ENCODE peak calls at places on chromosomes 5 and 9, in nine cellular contexts. One of them, this sample, is unnamed. For H3K9me3, the result is how much of the 10 kb centered on the place peaks cover.

GRCh38 chr5:79088507-79088906 is 18.9 kb downstream of the BHMT2 start:
- DNase-seq in PC-9: no peak
- DNase-seq in gastrocnemius medialis: no peak
- DNase-seq in naive thymus-derived CD4-positive, alpha-beta T cell: no peak
- DNase-seq in right atrium auricular region: no peak
- DNase-seq in HCT116: no peak
- DNase-seq in SJSA1: no peak
- DNase-seq in fibroblast of lung: no peak
- DNase-seq in cardiac muscle cell: no peak
- DNase-seq in this sample: no peak

GRCh38 chr5:154771383-154771901 is 16.3 kb downstream of the LARP1 start:
- DNase-seq in PC-9: no peak
- DNase-seq in gastrocnemius medialis: no peak
- DNase-seq in naive thymus-derived CD4-positive, alpha-beta T cell: no peak
- DNase-seq in right atrium auricular region: no peak
- DNase-seq in HCT116: no peak
- DNase-seq in SJSA1: no peak
- DNase-seq in fibroblast of lung: peak
- DNase-seq in cardiac muscle cell: peak
- DNase-seq in this sample: peak

GRCh38 chr5:2295476-2295875 is 412.8 kb upstream of the IRX4 start:
- DNase-seq in PC-9: no peak
- DNase-seq in gastrocnemius medialis: no peak
- DNase-seq in naive thymus-derived CD4-positive, alpha-beta T cell: no peak
- DNase-seq in right atrium auricular region: no peak
- DNase-seq in HCT116: no peak
- DNase-seq in SJSA1: no peak
- DNase-seq in fibroblast of lung: no peak
- DNase-seq in cardiac muscle cell: no peak
- DNase-seq in this sample: no peak

GRCh38 chr9:22108581-22109370 is 99.7 kb upstream of the CDKN2B start:
- DNase-seq in PC-9: no peak
- DNase-seq in gastrocnemius medialis: no peak
- DNase-seq in naive thymus-derived CD4-positive, alpha-beta T cell: no peak
- DNase-seq in right atrium auricular region: no peak
- DNase-seq in HCT116: no peak
- DNase-seq in SJSA1: no peak
- DNase-seq in fibroblast of lung: no peak
- DNase-seq in cardiac muscle cell: no peak
- DNase-seq in this sample: no peak

GRCh38 chr5:127442085-127442484 is 75.4 kb upstream of the PRRC1 start:
- DNase-seq in PC-9: no peak
- DNase-seq in gastrocnemius medialis: no peak
- DNase-seq in naive thymus-derived CD4-positive, alpha-beta T cell: no peak
- DNase-seq in right atrium auricular region: no peak
- DNase-seq in HCT116: no peak
- DNase-seq in SJSA1: no peak
- DNase-seq in fibroblast of lung: no peak
- DNase-seq in cardiac muscle cell: peak
- DNase-seq in this sample: no peak

GRCh38 chr5:32089146-32090000 is 84.7 kb downstream of the GOLPH3 start:
- DNase-seq in PC-9: no peak
- DNase-seq in gastrocnemius medialis: no peak
- DNase-seq in naive thymus-derived CD4-positive, alpha-beta T cell: no peak
- DNase-seq in right atrium auricular region: peak
- DNase-seq in HCT116: no peak
- DNase-seq in SJSA1: no peak
- DNase-seq in fibroblast of lung: no peak
- DNase-seq in cardiac muscle cell: no peak
- DNase-seq in this sample: no peak

GRCh38 chr9:38362912-38363588 is 29.5 kb upstream of the ALDH1B1 start:
- DNase-seq in PC-9: peak
- DNase-seq in gastrocnemius medialis: no peak
- DNase-seq in naive thymus-derived CD4-positive, alpha-beta T cell: no peak
- DNase-seq in right atrium auricular region: no peak
- DNase-seq in HCT116: peak
- DNase-seq in SJSA1: peak
- DNase-seq in fibroblast of lung: peak
- DNase-seq in cardiac muscle cell: peak
- DNase-seq in this sample: peak

GRCh38 chr5:75567710-75568109 is 43.5 kb upstream of the ANKDD1B start:
- DNase-seq in PC-9: peak
- DNase-seq in gastrocnemius medialis: no peak
- DNase-seq in naive thymus-derived CD4-positive, alpha-beta T cell: no peak
- DNase-seq in right atrium auricular region: no peak
- DNase-seq in HCT116: peak
- DNase-seq in SJSA1: no peak
- DNase-seq in fibroblast of lung: peak
- DNase-seq in cardiac muscle cell: peak
- DNase-seq in this sample: no peak

GRCh38 chr5:74556631-74557595 is 83.6 kb downstream of the ENC1 start:
- DNase-seq in PC-9: no peak
- DNase-seq in gastrocnemius medialis: no peak
- DNase-seq in naive thymus-derived CD4-positive, alpha-beta T cell: no peak
- DNase-seq in right atrium auricular region: no peak
- DNase-seq in HCT116: no peak
- DNase-seq in SJSA1: no peak
- DNase-seq in fibroblast of lung: no peak
- DNase-seq in cardiac muscle cell: peak
- DNase-seq in this sample: no peak

GRCh38 chr5:6467591-6467990 is 18.9 kb downstream of the UBE2QL1 start:
- DNase-seq in PC-9: no peak
- DNase-seq in gastrocnemius medialis: no peak
- DNase-seq in naive thymus-derived CD4-positive, alpha-beta T cell: no peak
- DNase-seq in right atrium auricular region: no peak
- DNase-seq in HCT116: no peak
- DNase-seq in SJSA1: no peak
- DNase-seq in fibroblast of lung: no peak
- DNase-seq in cardiac muscle cell: no peak
- DNase-seq in this sample: no peak

GRCh38 chr9:75265525-75265972 is 177.2 kb downstream of the OSTF1 start:
- DNase-seq in PC-9: peak
- DNase-seq in gastrocnemius medialis: no peak
- DNase-seq in naive thymus-derived CD4-positive, alpha-beta T cell: peak
- DNase-seq in right atrium auricular region: no peak
- DNase-seq in HCT116: peak
- DNase-seq in SJSA1: peak
- DNase-seq in fibroblast of lung: peak
- DNase-seq in cardiac muscle cell: peak
- DNase-seq in this sample: no peak

GRCh38 chr9:7560669-7561305 is 238.8 kb downstream of the DMAC1 start:
- DNase-seq in PC-9: no peak
- DNase-seq in gastrocnemius medialis: no peak
- DNase-seq in naive thymus-derived CD4-positive, alpha-beta T cell: no peak
- DNase-seq in right atrium auricular region: no peak
- DNase-seq in HCT116: no peak
- DNase-seq in SJSA1: no peak
- DNase-seq in fibroblast of lung: no peak
- DNase-seq in cardiac muscle cell: no peak
- DNase-seq in this sample: no peak
- H3K9me3 ChIP-seq in PC-9: under half
- H3K9me3 ChIP-seq in gastrocnemius medialis: under half
- H3K9me3 ChIP-seq in naive thymus-derived CD4-positive, alpha-beta T cell: under half
- H3K9me3 ChIP-seq in right atrium auricular region: under half
- H3K9me3 ChIP-seq in HCT116: under half
- H3K9me3 ChIP-seq in SJSA1: under half
- H3K9me3 ChIP-seq in fibroblast of lung: under half
- H3K9me3 ChIP-seq in cardiac muscle cell: under half
- H3K9me3 ChIP-seq in this sample: under half

DNA sequence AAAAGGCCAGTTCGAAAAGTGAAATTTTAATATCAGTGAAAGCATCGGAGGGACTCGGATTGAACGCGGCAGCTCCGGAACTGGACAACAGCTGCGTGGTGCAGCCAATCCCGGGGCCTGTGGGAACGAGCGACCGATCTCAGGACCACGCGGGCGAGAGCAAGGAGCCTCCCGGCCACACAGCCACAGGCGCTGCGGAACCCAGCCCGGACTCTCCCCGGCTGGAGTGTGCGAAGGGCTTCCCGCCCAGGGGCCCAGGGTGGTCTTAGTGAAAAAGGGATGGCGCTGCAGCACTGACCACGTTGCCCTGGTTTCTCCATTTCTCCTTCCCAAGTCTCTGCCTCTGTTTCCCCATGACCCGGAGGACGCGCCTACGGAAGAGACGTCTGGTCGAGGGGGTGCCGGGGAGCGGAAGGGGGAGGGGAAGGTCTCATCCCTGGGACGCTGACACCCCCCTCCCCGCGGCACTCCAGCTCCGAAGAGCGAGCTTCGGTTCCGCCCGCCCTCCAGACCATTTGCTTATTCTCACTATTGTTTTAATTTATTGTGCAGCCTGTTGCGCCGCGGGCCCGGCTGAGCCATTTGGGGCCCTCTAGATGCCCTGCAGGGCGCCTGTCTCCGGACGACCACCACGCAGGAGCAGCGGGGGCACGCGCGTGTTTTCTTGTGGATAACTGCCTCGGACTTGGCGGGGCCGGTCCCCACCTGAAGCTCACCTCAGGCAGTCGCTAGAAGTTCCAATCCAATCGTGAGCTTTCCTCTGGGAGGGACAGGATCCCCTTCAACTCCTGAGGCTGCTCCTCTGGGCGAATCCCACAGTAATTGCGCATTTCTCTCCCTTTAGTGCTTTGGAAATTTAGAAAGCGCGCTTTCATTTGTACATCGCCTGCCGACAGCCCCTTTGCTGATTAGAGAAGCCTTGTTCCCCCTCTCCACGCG is 303.0 kb downstream of the PARP8 start:
- DNase-seq in PC-9: no peak
- DNase-seq in gastrocnemius medialis: no peak
- DNase-seq in naive thymus-derived CD4-positive, alpha-beta T cell: no peak
- DNase-seq in right atrium auricular region: no peak
- DNase-seq in HCT116: no peak
- DNase-seq in SJSA1: no peak
- DNase-seq in fibroblast of lung: no peak
- DNase-seq in cardiac muscle cell: no peak
- DNase-seq in this sample: no peak
- H3K4me3 ChIP-seq in PC-9: no peak
- H3K4me3 ChIP-seq in gastrocnemius medialis: peak
- H3K4me3 ChIP-seq in naive thymus-derived CD4-positive, alpha-beta T cell: no peak
- H3K4me3 ChIP-seq in right atrium auricular region: no peak
- H3K4me3 ChIP-seq in HCT116: no peak
- H3K4me3 ChIP-seq in SJSA1: no peak
- H3K4me3 ChIP-seq in fibroblast of lung: no peak
- H3K4me3 ChIP-seq in cardiac muscle cell: peak
- H3K4me3 ChIP-seq in this sample: no peak

GRCh38 chr5:122788996-122789395 is 14.1 kb downstream of the SNX2 start:
- DNase-seq in PC-9: no peak
- DNase-seq in gastrocnemius medialis: no peak
- DNase-seq in naive thymus-derived CD4-positive, alpha-beta T cell: no peak
- DNase-seq in right atrium auricular region: no peak
- DNase-seq in HCT116: no peak
- DNase-seq in SJSA1: no peak
- DNase-seq in fibroblast of lung: no peak
- DNase-seq in cardiac muscle cell: no peak
- DNase-seq in this sample: no peak

GRCh38 chr5:122789461-122790171 is 14.7 kb downstream of the SNX2 start:
- DNase-seq in PC-9: no peak
- DNase-seq in gastrocnemius medialis: no peak
- DNase-seq in naive thymus-derived CD4-positive, alpha-beta T cell: no peak
- DNase-seq in right atrium auricular region: no peak
- DNase-seq in HCT116: no peak
- DNase-seq in SJSA1: no peak
- DNase-seq in fibroblast of lung: peak
- DNase-seq in cardiac muscle cell: no peak
- DNase-seq in this sample: no peak

GRCh38 chr5:122790354-122791123 is 15.7 kb downstream of the SNX2 start:
- DNase-seq in PC-9: no peak
- DNase-seq in gastrocnemius medialis: no peak
- DNase-seq in naive thymus-derived CD4-positive, alpha-beta T cell: no peak
- DNase-seq in right atrium auricular region: no peak
- DNase-seq in HCT116: no peak
- DNase-seq in SJSA1: no peak
- DNase-seq in fibroblast of lung: no peak
- DNase-seq in cardiac muscle cell: no peak
- DNase-seq in this sample: no peak

GRCh38 chr5:122785294-122785693 is 10.4 kb downstream of the SNX2 start:
- DNase-seq in PC-9: no peak
- DNase-seq in gastrocnemius medialis: no peak
- DNase-seq in naive thymus-derived CD4-positive, alpha-beta T cell: no peak
- DNase-seq in right atrium auricular region: no peak
- DNase-seq in HCT116: no peak
- DNase-seq in SJSA1: no peak
- DNase-seq in fibroblast of lung: no peak
- DNase-seq in cardiac muscle cell: no peak
- DNase-seq in this sample: no peak

GRCh38 chr5:122788371-122788770 is 13.5 kb downstream of the SNX2 start:
- DNase-seq in PC-9: no peak
- DNase-seq in gastrocnemius medialis: no peak
- DNase-seq in naive thymus-derived CD4-positive, alpha-beta T cell: no peak
- DNase-seq in right atrium auricular region: no peak
- DNase-seq in HCT116: no peak
- DNase-seq in SJSA1: no peak
- DNase-seq in fibroblast of lung: no peak
- DNase-seq in cardiac muscle cell: no peak
- DNase-seq in this sample: no peak
- H3K9me3 ChIP-seq in PC-9: under half
- H3K9me3 ChIP-seq in gastrocnemius medialis: under half
- H3K9me3 ChIP-seq in naive thymus-derived CD4-positive, alpha-beta T cell: under half
- H3K9me3 ChIP-seq in right atrium auricular region: under half
- H3K9me3 ChIP-seq in HCT116: under half
- H3K9me3 ChIP-seq in SJSA1: under half
- H3K9me3 ChIP-seq in fibroblast of lung: under half
- H3K9me3 ChIP-seq in cardiac muscle cell: under half
- H3K9me3 ChIP-seq in this sample: under half

GRCh38 chr9:108933641-108934322 is at the start of gene ELP1:
- DNase-seq in PC-9: peak
- DNase-seq in gastrocnemius medialis: peak
- DNase-seq in naive thymus-derived CD4-positive, alpha-beta T cell: peak
- DNase-seq in right atrium auricular region: peak
- DNase-seq in HCT116: peak
- DNase-seq in SJSA1: peak
- DNase-seq in fibroblast of lung: peak
- DNase-seq in cardiac muscle cell: peak
- DNase-seq in this sample: peak

GRCh38 chr9:108933231-108933630 is 693 bp downstream of the ELP1 start:
- DNase-seq in PC-9: no peak
- DNase-seq in gastrocnemius medialis: no peak
- DNase-seq in naive thymus-derived CD4-positive, alpha-beta T cell: no peak
- DNase-seq in right atrium auricular region: no peak
- DNase-seq in HCT116: no peak
- DNase-seq in SJSA1: no peak
- DNase-seq in fibroblast of lung: peak
- DNase-seq in cardiac muscle cell: peak
- DNase-seq in this sample: no peak

GRCh38 chr9:108924436-108924835 is 9.5 kb downstream of the ELP1 start:
- DNase-seq in PC-9: no peak
- DNase-seq in gastrocnemius medialis: no peak
- DNase-seq in naive thymus-derived CD4-positive, alpha-beta T cell: no peak
- DNase-seq in right atrium auricular region: no peak
- DNase-seq in HCT116: no peak
- DNase-seq in SJSA1: no peak
- DNase-seq in fibroblast of lung: no peak
- DNase-seq in cardiac muscle cell: no peak
- DNase-seq in this sample: no peak

DNA sequence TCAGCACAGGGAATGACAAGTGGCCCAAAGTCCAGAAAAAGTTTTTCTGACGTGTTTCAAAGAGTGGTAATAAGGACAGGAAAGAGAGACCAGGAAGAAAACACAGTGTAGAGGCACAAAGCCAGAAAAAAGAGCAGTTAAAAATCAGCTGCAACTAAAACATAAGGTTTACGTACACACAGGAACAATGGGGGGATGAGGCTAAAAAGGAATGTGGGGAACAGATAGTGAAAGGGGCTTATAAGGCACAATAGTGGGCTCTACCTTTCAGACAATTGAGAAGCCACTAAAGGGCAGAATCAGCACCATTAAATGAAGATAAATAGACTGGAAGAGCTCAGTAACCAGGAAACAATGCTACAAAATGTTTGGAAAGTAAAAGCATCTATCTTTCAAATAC is 5.5 kb downstream of the ELP1 start:
- DNase-seq in PC-9: no peak
- DNase-seq in gastrocnemius medialis: no peak
- DNase-seq in naive thymus-derived CD4-positive, alpha-beta T cell: no peak
- DNase-seq in right atrium auricular region: no peak
- DNase-seq in HCT116: no peak
- DNase-seq in SJSA1: no peak
- DNase-seq in fibroblast of lung: no peak
- DNase-seq in cardiac muscle cell: no peak
- DNase-seq in this sample: no peak
- H3K4me3 ChIP-seq in PC-9: no peak
- H3K4me3 ChIP-seq in gastrocnemius medialis: no peak
- H3K4me3 ChIP-seq in naive thymus-derived CD4-positive, alpha-beta T cell: no peak
- H3K4me3 ChIP-seq in right atrium auricular region: no peak
- H3K4me3 ChIP-seq in HCT116: no peak
- H3K4me3 ChIP-seq in SJSA1: no peak
- H3K4me3 ChIP-seq in fibroblast of lung: no peak
- H3K4me3 ChIP-seq in cardiac muscle cell: no peak
- H3K4me3 ChIP-seq in this sample: no peak